ENCODE peak calls at places on chromosomes 16 and 17, in five cellular contexts. N is cardiac muscle cell; V is aorta; H is transverse colon; E is CD4-positive, alpha-beta memory T cell. Z is an unnamed sample. For H3K4me1, the result is how much of the 10 kb centered on the place peaks cover.

GRCh38 chr16:74448990-74449389 is 27.7 kb upstream of the CLEC18B start:
- DNase-seq in N (no peak), V (no peak), H (peak), E (no peak), Z (peak)

GRCh38 chr17:46841561-46842379 is 9.6 kb upstream of the WNT9B start:
- DNase-seq in N (peak), V (no peak), H (no peak), E (no peak), Z (peak)

GRCh38 chr16:89615596-89616090 is 2.2 kb downstream of the DPEP1 start:
- DNase-seq in N (peak), V (no peak), H (peak), E (no peak), Z (peak)

GRCh38 chr16:10098991-10099390 is 83.2 kb downstream of the GRIN2A start:
- DNase-seq in N (no peak), V (no peak), H (no peak), E (no peak), Z (no peak)

GRCh38 chr16:31695667-31696066 is 168.0 kb downstream of the AHSP start:
- DNase-seq in N (no peak), V (no peak), H (no peak), E (peak), Z (no peak)

GRCh38 chr16:4945560-4946502 is 8.9 kb upstream of the PPL start:
- DNase-seq in N (no peak), V (peak), H (no peak), E (no peak), Z (peak)

GRCh38 chr17:31388770-31389672 is 2.5 kb upstream of the RAB11FIP4 start:
- DNase-seq in N (peak), V (no peak), H (no peak), E (peak), Z (no peak)

GRCh38 chr16:53913082-53913870 is 209.3 kb downstream of the FTO start:
- DNase-seq in N (no peak), V (no peak), H (peak), E (no peak), Z (no peak)

GRCh38 chr17:75539969-75540729 is 14.7 kb downstream of the LLGL2 start:
- DNase-seq in N (no peak), V (no peak), H (no peak), E (no peak), Z (no peak)

GRCh38 chr17:7263071-7263800 is 958 bp upstream of the CLDN7 start:
- DNase-seq in N (no peak), V (no peak), H (peak), E (no peak), Z (peak)

GRCh38 chr17:28714281-28714680 is 2.6 kb upstream of the PROCA1 start:
- DNase-seq in N (no peak), V (no peak), H (no peak), E (no peak), Z (no peak)
- H3K4me1 ChIP-seq in N (under half), V (under half), H (half or more), E (under half), Z (under half)

GRCh38 chr17:1485748-1486376 is 6.6 kb downstream of the MYO1C start:
- DNase-seq in N (peak), V (peak), H (peak), E (peak), Z (peak)
- H3K4me1 ChIP-seq in N (under half), V (under half), H (half or more), E (under half), Z (under half)

GRCh38 chr17:37744633-37744927 is 279 bp downstream of the HNF1B start:
- DNase-seq in N (no peak), V (no peak), H (no peak), E (no peak), Z (no peak)
- H3K4me1 ChIP-seq in N (under half), V (under half), H (under half), E (under half), Z (under half)

DNA sequence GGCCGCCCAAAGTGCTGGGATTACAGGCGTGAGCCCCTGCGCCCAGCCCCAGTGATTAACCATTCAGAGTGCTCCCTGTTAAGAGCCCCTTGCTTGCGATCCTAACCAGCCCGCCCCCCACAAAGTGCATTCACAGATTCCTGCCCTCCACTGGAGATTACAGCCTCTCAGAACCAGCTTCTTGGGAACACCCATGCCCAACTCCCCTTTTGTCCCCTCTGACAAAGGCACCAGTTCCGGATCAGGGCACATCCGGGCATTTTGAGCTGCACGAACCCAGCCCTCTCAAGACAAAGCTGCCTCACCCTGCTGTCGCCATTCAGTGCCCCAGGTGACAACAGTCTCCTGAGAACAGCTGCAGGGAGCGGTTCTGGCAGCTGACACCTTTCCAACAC is 848 bp upstream of the KRT19 start:
- DNase-seq in N (no peak), V (no peak), H (peak), E (no peak), Z (peak)
- H3K4me1 ChIP-seq in N (under half), V (under half), H (under half), E (under half), Z (under half)

GRCh38 chr17:38883592-38884526 is 14.0 kb downstream of the LASP1 start:
- DNase-seq in N (no peak), V (no peak), H (no peak), E (no peak), Z (no peak)
- H3K4me1 ChIP-seq in N (under half), V (under half), H (half or more), E (half or more), Z (under half)

GRCh38 chr16:70745536-70746025 is 55.4 kb downstream of the VAC14 start:
- DNase-seq in N (no peak), V (no peak), H (no peak), E (no peak), Z (no peak)
- H3K4me1 ChIP-seq in N (under half), V (under half), H (under half), E (under half), Z (under half)

GRCh38 chr16:72947379-72948237 is 100.3 kb downstream of the ZFHX3 start:
- DNase-seq in N (no peak), V (peak), H (no peak), E (no peak), Z (no peak)
- H3K4me1 ChIP-seq in N (under half), V (under half), H (under half), E (under half), Z (under half)

GRCh38 chr16:66898933-66899309 is 18.6 kb downstream of the PDP2 start:
- DNase-seq in N (no peak), V (no peak), H (no peak), E (no peak), Z (no peak)
- H3K4me1 ChIP-seq in N (half or more), V (under half), H (half or more), E (under half), Z (under half)

Z was measured in trophoblast cell.